ENCODE peak calls at places on chromosome 12, in six cellular contexts. J is uterus; B is CD4-positive, alpha-beta T cell; Y is WTC11; F is suprapubic skin; K is cardiac fibroblast. C is an unnamed sample.

GRCh38 chr12:43728117-43728516 is 30.5 kb downstream of the PUS7L start:
- DNase-seq in Y (no peak), K (peak; percentile 27), B (no peak), F (no peak), J (no peak), C (no peak)

GRCh38 chr12:91870872-91871707 is 274.6 kb downstream of the BTG1 start:
- DNase-seq in B (no peak), K (no peak), F (no peak), Y (no peak), J (no peak), C (no peak)

GRCh38 chr12:76591461-76591860 is 31.9 kb upstream of the OSBPL8 start:
- DNase-seq in Y (no peak), F (no peak), B (no peak), K (peak; percentile 38), J (no peak), C (no peak)

GRCh38 chr12:122275459-122275858 is 9.2 kb upstream of the VPS33A start:
- DNase-seq in J (no peak), K (no peak), F (no peak), Y (no peak), B (no peak), C (no peak)

GRCh38 chr12:54251667-54252284 is 28.1 kb downstream of the CBX5 start:
- DNase-seq in J (no peak), B (no peak), K (peak; percentile 73), F (no peak), Y (no peak), C (no peak)

GRCh38 chr12:88752183-88752582 is 171.9 kb upstream of the KITLG start:
- DNase-seq in F (no peak), B (no peak), Y (no peak), K (no peak), J (no peak), C (no peak)

GRCh38 chr12:89731064-89731463 is 22.4 kb upstream of the ATP2B1 start:
- DNase-seq in B (no peak), J (no peak), F (no peak), Y (no peak), K (peak; percentile 68), C (no peak)

GRCh38 chr12:868722-869121 is 80.8 kb downstream of the RAD52 start:
- DNase-seq in J (no peak), F (no peak), K (no peak), B (no peak), Y (no peak), C (no peak)

GRCh38 chr12:100364334-100364733 is 7.5 kb downstream of the SLC17A8 start:
- DNase-seq in Y (no peak), B (no peak), J (no peak), F (no peak), K (no peak), C (peak; percentile 56)

GRCh38 chr12:84706374-84706773 is 206.2 kb downstream of the SLC6A15 start:
- DNase-seq in F (no peak), Y (no peak), B (no peak), J (no peak), K (no peak), C (no peak)

GRCh38 chr12:27861428-27862167 is 81.6 kb upstream of the MANSC4 start:
- DNase-seq in Y (no peak), J (peak; percentile 29), K (peak; percentile 60), F (no peak), B (no peak), C (no peak)

GRCh38 chr12:54736549-54736948 is 88.4 kb upstream of the DCD start:
- DNase-seq in B (no peak), J (no peak), K (no peak), F (no peak), Y (no peak), C (no peak)

GRCh38 chr12:30753233-30753632 is 1.5 kb downstream of the CAPRIN2 start:
- DNase-seq in B (no peak), K (peak; percentile 59), J (no peak), F (no peak), Y (peak; percentile 42), C (no peak)

GRCh38 chr12:129887047-129887568 is 16.7 kb downstream of the TMEM132D start:
- DNase-seq in Y (no peak), B (no peak), J (no peak), K (no peak), F (no peak), C (peak; percentile 83)

GRCh38 chr12:53327435-53328042 is 6.1 kb upstream of the AAAS start:
- DNase-seq in B (no peak), J (no peak), K (peak; percentile 48), Y (no peak), F (no peak), C (no peak)

GRCh38 chr12:42284876-42285275 is 41.0 kb downstream of the ZCRB1 start:
- DNase-seq in B (no peak), F (no peak), K (peak; percentile 47), Y (no peak), J (no peak), C (no peak)

GRCh38 chr12:62562892-62563291 is 96.3 kb downstream of the MON2 start:
- DNase-seq in J (no peak), B (no peak), K (peak; percentile 86), Y (no peak), F (no peak), C (no peak)

GRCh38 chr12:63052696-63053095 is 98.3 kb downstream of the AVPR1A start:
- DNase-seq in K (no peak), F (no peak), Y (no peak), B (no peak), J (no peak), C (no peak)

GRCh38 chr12:101794574-101794973 is 36.2 kb downstream of the GNPTAB start:
- DNase-seq in K (no peak), F (no peak), J (no peak), Y (no peak), B (no peak), C (no peak)

GRCh38 chr12:63706336-63706735 is 38.0 kb upstream of the DPY19L2 start:
- DNase-seq in Y (no peak), J (no peak), F (no peak), B (no peak), K (no peak), C (no peak)

GRCh38 chr12:55746147-55746912 is 3.4 kb downstream of the GDF11 start:
- DNase-seq in B (no peak), K (no peak), F (no peak), Y (no peak), J (no peak), C (no peak)
- TF ChIP-seq CTCF in B (no peak), K (no peak), F (no peak), Y (no peak), J (no peak), C (no peak)

DNA sequence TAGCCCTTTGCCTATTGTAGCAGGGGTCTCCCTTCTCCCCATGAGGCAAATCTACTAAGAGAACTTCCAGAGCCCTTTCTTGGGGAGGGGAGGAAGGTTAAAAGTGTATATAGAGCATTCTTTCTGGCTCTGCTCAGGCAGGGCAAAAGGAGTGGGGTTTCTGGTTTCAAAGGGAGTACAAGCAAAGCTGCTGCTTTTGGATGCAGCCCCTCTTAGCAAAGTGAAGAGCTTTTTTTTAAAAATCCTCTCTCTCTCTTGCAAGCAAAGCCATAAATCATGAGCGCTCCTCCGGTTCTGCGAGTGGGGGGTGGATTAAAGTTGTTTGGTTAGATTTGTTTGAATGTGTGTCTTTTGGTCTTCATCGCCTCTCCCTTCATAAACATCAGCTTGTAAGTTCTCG is 546.6 kb upstream of the TBX3 start:
- DNase-seq in Y (no peak), B (no peak), J (no peak), F (no peak), K (no peak), C (no peak)
- TF ChIP-seq CTCF in Y (no peak), B (no peak), J (no peak), F (no peak), K (no peak), C (no peak)

DNA sequence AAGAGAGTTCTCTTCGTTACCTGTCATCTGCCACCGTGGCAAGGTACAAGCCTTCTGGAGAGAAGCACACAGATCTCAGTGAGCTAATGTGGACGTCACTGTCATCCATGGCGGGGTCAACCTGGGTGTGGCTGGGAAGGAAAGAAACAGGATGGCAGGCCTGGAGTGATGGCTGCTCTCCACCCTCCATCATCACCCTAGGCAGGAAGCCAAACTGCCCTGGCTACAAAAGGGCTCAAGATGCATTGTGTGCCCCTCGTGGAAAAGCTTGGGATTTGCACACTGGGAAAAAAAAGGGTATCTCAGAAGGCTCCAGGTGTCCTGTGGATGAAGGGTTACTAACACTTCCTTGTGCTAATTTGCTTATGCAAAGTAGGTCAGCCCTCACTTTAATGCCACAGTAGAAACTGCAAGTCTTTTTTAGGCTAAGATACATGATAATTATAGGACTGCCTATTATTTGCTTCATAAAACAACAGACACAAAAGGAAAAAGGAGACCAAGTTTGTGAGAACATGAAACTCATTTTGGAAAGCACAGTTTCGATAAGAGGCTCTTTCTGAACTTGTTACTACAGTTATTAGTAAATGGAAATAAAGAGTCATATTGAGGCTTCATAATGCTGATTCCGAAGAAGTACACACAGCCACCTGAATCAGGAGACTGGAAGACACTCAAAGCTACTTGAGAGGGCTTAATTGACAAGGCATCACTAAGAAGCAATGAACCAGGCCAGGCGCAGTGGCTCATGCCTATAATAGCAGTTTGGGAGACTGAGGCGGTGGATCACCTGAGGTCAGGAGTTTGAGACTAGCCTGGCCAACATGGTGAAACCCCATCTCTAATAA is 18.9 kb downstream of the RFC5 start:
- DNase-seq in F (no peak), K (peak; percentile 22), B (no peak), Y (no peak), J (no peak), C (no peak)
- TF ChIP-seq CTCF in F (no peak), K (peak; percentile 16), B (no peak), Y (no peak), J (no peak), C (no peak)

DNA sequence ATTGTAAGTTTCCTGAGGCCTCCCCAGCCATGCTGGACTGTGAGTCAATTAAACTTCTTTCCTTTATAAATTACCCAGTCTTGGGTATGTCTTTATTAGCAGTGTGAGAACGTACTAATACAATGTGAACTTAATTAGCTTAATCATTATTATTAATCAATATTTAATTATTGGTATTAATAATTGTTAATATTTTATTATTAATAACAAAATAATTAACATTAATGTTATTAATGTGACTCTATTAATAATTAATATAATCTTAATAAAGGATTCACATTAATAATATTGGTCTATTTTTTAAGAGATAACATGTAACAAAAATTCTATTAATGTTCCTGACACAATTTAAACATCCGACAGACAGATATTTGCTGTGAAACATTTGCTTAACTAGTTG is 164.9 kb upstream of the ATF7IP start:
- DNase-seq in B (no peak), K (no peak), J (no peak), F (no peak), Y (no peak), C (no peak)
- TF ChIP-seq CTCF in B (no peak), K (no peak), J (no peak), F (no peak), Y (no peak), C (no peak)

C was measured in osteocyte.